ENCODE peak calls at places on chromosomes 12 and 14, in five cellular contexts. One of them, this sample, is unnamed.

GRCh38 chr12:6135071-6135470 is 10.6 kb upstream of the VWF start:
- DNase-seq in suprapubic skin: no peak
- DNase-seq in sigmoid colon: no peak
- DNase-seq in ovary: no peak
- DNase-seq in A549: no peak
- DNase-seq in this sample: no peak

GRCh38 chr12:65823481-65824313 is 586 bp upstream of the HMGA2 start:
- DNase-seq in sigmoid colon: peak; percentile 58
- DNase-seq in A549: peak; percentile 53
- DNase-seq in suprapubic skin: no peak
- DNase-seq in ovary: peak; percentile 24
- DNase-seq in this sample: no peak

GRCh38 chr14:23568600-23569310 is 1.2 kb upstream of the AP1G2 start:
- DNase-seq in suprapubic skin: no peak
- DNase-seq in A549: no peak
- DNase-seq in ovary: no peak
- DNase-seq in sigmoid colon: peak; percentile 50
- DNase-seq in this sample: no peak

GRCh38 chr14:68687746-68688145 is 105.1 kb downstream of the ZFP36L1 start:
- DNase-seq in suprapubic skin: peak; percentile 7
- DNase-seq in ovary: no peak
- DNase-seq in sigmoid colon: peak; percentile 28
- DNase-seq in A549: peak; percentile 82
- DNase-seq in this sample: no peak

GRCh38 chr12:54306925-54307731 is 6.3 kb upstream of the NFE2 start:
- DNase-seq in A549: peak; percentile 59
- DNase-seq in sigmoid colon: peak; percentile 76
- DNase-seq in suprapubic skin: peak; percentile 86
- DNase-seq in ovary: peak; percentile 54
- DNase-seq in this sample: peak; percentile 91

GRCh38 chr12:122499991-122500684 is 594 bp downstream of the ZCCHC8 start:
- DNase-seq in suprapubic skin: no peak
- DNase-seq in A549: peak; percentile 48
- DNase-seq in ovary: peak; percentile 71
- DNase-seq in sigmoid colon: peak; percentile 84
- DNase-seq in this sample: peak; percentile 75

GRCh38 chr12:63668028-63668799 is at the start of gene DPY19L2:
- DNase-seq in A549: peak; percentile 40
- DNase-seq in sigmoid colon: peak; percentile 88
- DNase-seq in ovary: peak; percentile 90
- DNase-seq in suprapubic skin: peak; percentile 85
- DNase-seq in this sample: no peak

GRCh38 chr14:59018978-59019377 is 169.5 kb upstream of the DAAM1 start:
- DNase-seq in suprapubic skin: no peak
- DNase-seq in ovary: no peak
- DNase-seq in sigmoid colon: no peak
- DNase-seq in A549: no peak
- DNase-seq in this sample: no peak

GRCh38 chr12:27207626-27208413 is 36.3 kb upstream of the STK38L start:
- DNase-seq in suprapubic skin: no peak
- DNase-seq in sigmoid colon: no peak
- DNase-seq in ovary: no peak
- DNase-seq in A549: no peak
- DNase-seq in this sample: no peak

GRCh38 chr14:54901380-54902142 is 1.1 kb downstream of the GCH1 start:
- DNase-seq in ovary: peak; percentile 23
- DNase-seq in suprapubic skin: peak; percentile 80
- DNase-seq in A549: peak; percentile 15
- DNase-seq in sigmoid colon: peak; percentile 68
- DNase-seq in this sample: no peak

GRCh38 chr12:1936406-1937320 is 18.2 kb upstream of the CACNA2D4 start:
- DNase-seq in A549: peak; percentile 13
- DNase-seq in sigmoid colon: peak; percentile 93
- DNase-seq in suprapubic skin: no peak
- DNase-seq in ovary: peak; percentile 45
- DNase-seq in this sample: no peak

GRCh38 chr14:91246051-91246852 is 1.7 kb upstream of the GPR68 start:
- DNase-seq in suprapubic skin: no peak
- DNase-seq in A549: no peak
- DNase-seq in sigmoid colon: no peak
- DNase-seq in ovary: no peak
- DNase-seq in this sample: no peak

GRCh38 chr14:104680806-104681688 is 8.4 kb upstream of the INF2 start:
- DNase-seq in sigmoid colon: peak; percentile 89
- DNase-seq in suprapubic skin: no peak
- DNase-seq in A549: peak; percentile 87
- DNase-seq in ovary: no peak
- DNase-seq in this sample: no peak

GRCh38 chr12:132837693-132838463 is 9.2 kb upstream of the GOLGA3 start:
- DNase-seq in sigmoid colon: peak; percentile 78
- DNase-seq in ovary: no peak
- DNase-seq in A549: no peak
- DNase-seq in suprapubic skin: no peak
- DNase-seq in this sample: no peak

GRCh38 chr12:43762596-43762995 is 3.8 kb downstream of the IRAK4 start:
- DNase-seq in sigmoid colon: no peak
- DNase-seq in ovary: no peak
- DNase-seq in A549: no peak
- DNase-seq in suprapubic skin: no peak
- DNase-seq in this sample: no peak

GRCh38 chr14:96016761-96017160 is 22.4 kb upstream of the C14orf132 start:
- DNase-seq in ovary: no peak
- DNase-seq in A549: no peak
- DNase-seq in suprapubic skin: no peak
- DNase-seq in sigmoid colon: no peak
- DNase-seq in this sample: no peak

GRCh38 chr14:100714205-100714781 is 12.4 kb upstream of the DLK1 start:
- DNase-seq in ovary: no peak
- DNase-seq in A549: no peak
- DNase-seq in sigmoid colon: no peak
- DNase-seq in suprapubic skin: no peak
- DNase-seq in this sample: peak; percentile 33

GRCh38 chr12:104733717-104734175 is 224.3 kb downstream of the SLC41A2 start:
- DNase-seq in ovary: no peak
- DNase-seq in suprapubic skin: no peak
- DNase-seq in sigmoid colon: no peak
- DNase-seq in A549: no peak
- DNase-seq in this sample: peak; percentile 39

GRCh38 chr12:113086249-113087164 is 30.0 kb downstream of the DTX1 start:
- DNase-seq in sigmoid colon: no peak
- DNase-seq in A549: no peak
- DNase-seq in suprapubic skin: no peak
- DNase-seq in ovary: no peak
- DNase-seq in this sample: no peak

GRCh38 chr12:76462668-76463224 is 96.8 kb downstream of the OSBPL8 start:
- DNase-seq in sigmoid colon: no peak
- DNase-seq in ovary: no peak
- DNase-seq in A549: no peak
- DNase-seq in suprapubic skin: no peak
- DNase-seq in this sample: no peak

GRCh38 chr12:124608451-124608870 is 41.0 kb upstream of the NCOR2 start:
- DNase-seq in ovary: no peak
- DNase-seq in sigmoid colon: no peak
- DNase-seq in A549: no peak
- DNase-seq in suprapubic skin: no peak
- DNase-seq in this sample: no peak

GRCh38 chr14:101150010-101150409 is 246.5 kb upstream of the RTL1 start:
- DNase-seq in suprapubic skin: no peak
- DNase-seq in ovary: no peak
- DNase-seq in sigmoid colon: no peak
- DNase-seq in A549: no peak
- DNase-seq in this sample: no peak

DNA sequence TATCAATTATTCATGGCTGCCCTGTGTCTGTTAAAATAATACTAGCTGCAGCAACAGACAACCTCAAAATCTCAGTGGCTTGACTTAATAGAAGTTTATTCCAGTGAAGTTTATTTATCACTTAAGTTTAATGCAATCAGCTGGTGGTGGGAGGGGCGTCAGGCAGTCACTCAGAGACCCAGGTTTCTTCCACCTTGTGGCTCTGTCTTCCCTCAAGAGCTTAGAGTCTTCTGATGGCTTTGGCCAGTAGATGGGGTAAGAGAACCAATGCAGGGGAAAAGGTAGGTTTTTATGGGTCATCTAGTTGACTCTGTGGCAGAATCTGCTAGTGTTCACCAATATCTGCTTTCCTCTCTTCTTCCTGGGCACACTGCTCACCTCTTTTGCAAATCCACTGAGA is 668.9 kb downstream of the AACS start:
- DNase-seq in A549: no peak
- DNase-seq in suprapubic skin: no peak
- DNase-seq in ovary: no peak
- DNase-seq in sigmoid colon: no peak
- DNase-seq in this sample: peak; percentile 2
- TF ChIP-seq EP300 in A549: no peak
- TF ChIP-seq EP300 in suprapubic skin: no peak
- TF ChIP-seq EP300 in ovary: no peak
- TF ChIP-seq EP300 in sigmoid colon: no peak
- TF ChIP-seq EP300 in this sample: no peak

DNA sequence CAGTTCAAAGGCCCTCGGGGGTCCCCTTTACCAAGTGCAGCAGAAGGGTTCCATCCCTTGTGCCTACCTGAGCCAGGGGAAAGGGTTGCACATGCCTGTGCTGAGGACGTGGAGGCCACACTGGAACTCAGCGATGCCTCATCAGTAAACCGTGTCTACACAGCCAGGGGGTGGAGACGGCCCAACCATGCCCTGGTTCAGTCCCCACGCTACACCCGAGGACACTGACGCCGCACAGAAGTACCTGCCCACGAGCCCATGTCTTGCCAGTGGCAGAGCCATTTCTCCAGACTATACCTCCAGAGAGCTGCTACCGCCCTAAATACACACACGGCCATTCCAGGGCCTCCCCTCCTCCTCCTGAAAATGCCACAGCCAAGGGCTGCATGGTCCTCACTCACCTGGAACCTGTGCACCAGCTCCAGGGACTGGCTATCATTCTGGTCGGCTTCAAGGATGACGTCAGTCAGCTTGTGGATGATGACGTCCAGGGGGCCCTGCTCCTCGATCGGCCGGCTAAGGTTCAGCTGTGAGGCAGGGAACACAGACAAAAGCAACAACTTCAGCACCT is 93.4 kb downstream of the CHGA start:
- DNase-seq in suprapubic skin: no peak
- DNase-seq in A549: no peak
- DNase-seq in sigmoid colon: no peak
- DNase-seq in ovary: no peak
- DNase-seq in this sample: no peak
- TF ChIP-seq EP300 in suprapubic skin: no peak
- TF ChIP-seq EP300 in A549: no peak
- TF ChIP-seq EP300 in sigmoid colon: no peak
- TF ChIP-seq EP300 in ovary: no peak
- TF ChIP-seq EP300 in this sample: no peak

GRCh38 chr14:20671597-20672283 is 12.6 kb upstream of the RNASE4 start:
- DNase-seq in A549: no peak
- DNase-seq in sigmoid colon: no peak
- DNase-seq in ovary: no peak
- DNase-seq in suprapubic skin: no peak
- DNase-seq in this sample: no peak
- TF ChIP-seq EP300 in A549: no peak
- TF ChIP-seq EP300 in sigmoid colon: no peak
- TF ChIP-seq EP300 in ovary: no peak
- TF ChIP-seq EP300 in suprapubic skin: no peak
- TF ChIP-seq EP300 in this sample: no peak

GRCh38 chr14:50263321-50263720 is 31.9 kb upstream of the SOS2 start:
- DNase-seq in sigmoid colon: no peak
- DNase-seq in ovary: no peak
- DNase-seq in suprapubic skin: no peak
- DNase-seq in A549: no peak
- DNase-seq in this sample: no peak
- TF ChIP-seq EP300 in sigmoid colon: no peak
- TF ChIP-seq EP300 in ovary: no peak
- TF ChIP-seq EP300 in suprapubic skin: no peak
- TF ChIP-seq EP300 in A549: no peak
- TF ChIP-seq EP300 in this sample: no peak

This sample was measured in K562.